ENCODE peak calls at places on chromosomes 11 and 22, in seven cellular contexts. K is upper lobe of left lung, F is Panc1, I is HCT116, Q is HepG2, S is K562, T is GM12878. C is an unnamed sample.

GRCh38 chr11:96341237-96342130 is 1.5 kb downstream of the MAML2 start:
- ATAC-seq in K (peak), F (peak), I (peak), Q (peak), S (peak), T (peak), C (peak)

GRCh38 chr11:14179126-14179820 is 179.7 kb downstream of the RRAS2 start:
- ATAC-seq in K (peak), F (no peak), I (no peak), Q (no peak), S (no peak), T (no peak), C (peak)

GRCh38 chr11:71525938-71526495 is 1.1 kb upstream of the KRTAP5-7 start:
- ATAC-seq in K (no peak), F (no peak), I (no peak), Q (peak), S (no peak), T (no peak), C (no peak)

GRCh38 chr11:113994077-113994954 is 19.4 kb downstream of the HTR3A start:
- ATAC-seq in K (peak), F (peak), I (peak), Q (peak), S (peak), T (peak), C (no peak)

GRCh38 chr11:477042-477715 is 27.1 kb downstream of the PTDSS2 start:
- ATAC-seq in K (no peak), F (no peak), I (no peak), Q (no peak), S (no peak), T (no peak), C (no peak)

GRCh38 chr11:455566-456147 is 5.6 kb downstream of the PTDSS2 start:
- ATAC-seq in K (no peak), F (no peak), I (no peak), Q (no peak), S (no peak), T (no peak), C (no peak)

GRCh38 chr11:74135516-74135840 is 35.3 kb downstream of the C2CD3 start:
- ATAC-seq in K (no peak), F (no peak), I (peak), Q (no peak), S (no peak), T (no peak), C (no peak)

GRCh38 chr11:127074151-127074761 is 73.7 kb upstream of the KIRREL3 start:
- ATAC-seq in K (peak), F (peak), I (no peak), Q (peak), S (peak), T (peak), C (no peak)

GRCh38 chr11:124716596-124716995 is 23.1 kb upstream of the NRGN start:
- ATAC-seq in K (no peak), F (no peak), I (no peak), Q (no peak), S (no peak), T (no peak), C (no peak)

GRCh38 chr22:19127329-19128008 is 3.6 kb upstream of the TSSK2 start:
- ATAC-seq in K (no peak), F (no peak), I (peak), Q (no peak), S (no peak), T (no peak), C (no peak)

GRCh38 chr11:25794804-25795203 is 537.1 kb upstream of the ANO3 start:
- ATAC-seq in K (peak), F (no peak), I (no peak), Q (peak), S (no peak), T (no peak), C (no peak)

GRCh38 chr11:64333556-64333955 is 6.4 kb upstream of the CCDC88B start:
- ATAC-seq in K (no peak), F (no peak), I (no peak), Q (no peak), S (no peak), T (no peak), C (no peak)

GRCh38 chr11:90250970-90251369 is 28.1 kb upstream of the CHORDC1 start:
- ATAC-seq in K (no peak), F (no peak), I (no peak), Q (peak), S (peak), T (peak), C (no peak)

GRCh38 chr11:60175860-60176275 is 7.0 kb downstream of the MS4A6A start:
- ATAC-seq in K (no peak), F (no peak), I (no peak), Q (no peak), S (no peak), T (peak), C (no peak)

GRCh38 chr11:63609536-63609935 is 4.7 kb downstream of the PLAAT3 start:
- ATAC-seq in K (no peak), F (no peak), I (no peak), Q (peak), S (no peak), T (no peak), C (no peak)

GRCh38 chr11:69138265-69138664 is 17.5 kb upstream of the SMIM38 start:
- ATAC-seq in K (peak), F (no peak), I (peak), Q (no peak), S (peak), T (no peak), C (no peak)

GRCh38 chr11:33970984-33971466 is 79.1 kb upstream of the LMO2 start:
- ATAC-seq in K (peak), F (peak), I (peak), Q (peak), S (peak), T (peak), C (peak)

GRCh38 chr11:62062223-62062861 is 61.5 kb upstream of the INCENP start:
- ATAC-seq in K (no peak), F (no peak), I (no peak), Q (no peak), S (peak), T (no peak), C (no peak)

GRCh38 chr22:40399661-40400060 is 29.3 kb downstream of the SGSM3 start:
- ATAC-seq in K (no peak), F (no peak), I (no peak), Q (no peak), S (no peak), T (peak), C (no peak)

GRCh38 chr22:30324008-30324730 is 2.6 kb downstream of the TBC1D10A start:
- ATAC-seq in K (peak), F (no peak), I (no peak), Q (no peak), S (no peak), T (no peak), C (no peak)

GRCh38 chr11:118321386-118322082 is 17.0 kb downstream of the CD3E start:
- ATAC-seq in K (peak), F (no peak), I (no peak), Q (peak), S (no peak), T (peak), C (no peak)

GRCh38 chr11:75011872-75012271 is 23.1 kb downstream of the NEU3 start:
- ATAC-seq in K (no peak), F (no peak), I (no peak), Q (no peak), S (no peak), T (no peak), C (no peak)

GRCh38 chr11:92332986-92333385 is 108.4 kb downstream of the FAT3 start:
- ATAC-seq in K (peak), F (no peak), I (no peak), Q (no peak), S (no peak), T (no peak), C (peak)

GRCh38 chr22:36541831-36542391 is 12.9 kb upstream of the EIF3D start:
- ATAC-seq in K (no peak), F (peak), I (peak), Q (no peak), S (peak), T (no peak), C (no peak)

GRCh38 chr22:30310881-30311771 is 15.6 kb downstream of the TBC1D10A start:
- ATAC-seq in K (peak), F (peak), I (peak), Q (peak), S (no peak), T (no peak), C (peak)

GRCh38 chr11:57779275-57779674 is 17.7 kb downstream of the CTNND1 start:
- ATAC-seq in K (peak), F (peak), I (peak), Q (peak), S (peak), T (peak), C (peak)

GRCh38 chr22:18091916-18092526 is 14.2 kb downstream of the PEX26 start:
- ATAC-seq in K (peak), F (peak), I (no peak), Q (peak), S (no peak), T (peak), C (peak)
- TF ChIP-seq POLR2AphosphoS5 in K (peak), F (no peak), I (no peak), Q (peak), S (no peak), T (no peak), C (peak)

GRCh38 chr11:41536001-41536568 is 76.6 kb upstream of the LRRC4C start:
- ATAC-seq in K (no peak), F (no peak), I (no peak), Q (no peak), S (no peak), T (no peak), C (no peak)
- TF ChIP-seq POLR2AphosphoS5 in K (no peak), F (no peak), I (no peak), Q (no peak), S (no peak), T (no peak), C (no peak)

GRCh38 chr22:31345331-31346254 is 553 bp downstream of the PATZ1 start:
- ATAC-seq in K (peak), F (peak), I (peak), Q (peak), S (peak), T (peak), C (peak)
- TF ChIP-seq POLR2AphosphoS5 in K (peak), F (peak), I (no peak), Q (no peak), S (peak), T (no peak), C (peak)

DNA sequence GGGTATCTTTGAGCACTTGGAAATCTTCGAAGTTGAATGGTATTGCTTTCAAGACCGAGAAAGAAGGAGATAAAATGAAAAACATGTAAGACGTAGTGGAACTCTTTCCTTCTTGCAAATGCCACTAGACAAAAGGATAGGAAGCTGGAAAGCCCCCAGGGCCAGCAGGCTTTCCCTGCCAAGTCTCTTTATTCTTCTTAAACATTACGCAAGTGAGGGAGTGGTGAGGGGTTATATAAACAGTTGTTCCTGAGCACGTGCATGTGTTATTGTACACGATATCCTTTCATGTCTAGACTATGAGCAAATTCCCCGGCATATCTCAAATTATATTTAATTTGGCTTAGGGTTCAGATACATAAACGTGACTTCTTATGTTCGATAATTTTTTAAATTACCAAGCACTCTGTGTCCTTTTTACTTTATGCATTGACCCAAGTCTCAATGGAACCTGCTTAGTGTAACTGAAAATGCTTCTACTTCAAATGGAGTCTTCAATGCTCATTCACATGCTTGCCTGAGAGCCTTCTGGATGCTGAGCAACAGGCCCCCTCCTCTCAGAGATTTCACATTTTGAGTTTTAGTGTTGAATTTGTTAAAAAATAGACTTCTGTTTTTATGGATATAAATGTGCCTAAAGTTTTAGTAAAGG is 59.0 kb downstream of the PPP2R1B start:
- ATAC-seq in K (peak), F (no peak), I (no peak), Q (no peak), S (no peak), T (no peak), C (peak)
- TF ChIP-seq POLR2AphosphoS5 in K (peak), F (no peak), I (no peak), Q (no peak), S (no peak), T (no peak), C (peak)

GRCh38 chr22:47593911-47594311 is 831.5 kb downstream of the TBC1D22A start:
- ATAC-seq in K (no peak), F (no peak), I (no peak), Q (no peak), S (no peak), T (no peak), C (no peak)
- TF ChIP-seq POLR2AphosphoS5 in K (no peak), F (no peak), I (no peak), Q (no peak), S (no peak), T (no peak), C (no peak)

DNA sequence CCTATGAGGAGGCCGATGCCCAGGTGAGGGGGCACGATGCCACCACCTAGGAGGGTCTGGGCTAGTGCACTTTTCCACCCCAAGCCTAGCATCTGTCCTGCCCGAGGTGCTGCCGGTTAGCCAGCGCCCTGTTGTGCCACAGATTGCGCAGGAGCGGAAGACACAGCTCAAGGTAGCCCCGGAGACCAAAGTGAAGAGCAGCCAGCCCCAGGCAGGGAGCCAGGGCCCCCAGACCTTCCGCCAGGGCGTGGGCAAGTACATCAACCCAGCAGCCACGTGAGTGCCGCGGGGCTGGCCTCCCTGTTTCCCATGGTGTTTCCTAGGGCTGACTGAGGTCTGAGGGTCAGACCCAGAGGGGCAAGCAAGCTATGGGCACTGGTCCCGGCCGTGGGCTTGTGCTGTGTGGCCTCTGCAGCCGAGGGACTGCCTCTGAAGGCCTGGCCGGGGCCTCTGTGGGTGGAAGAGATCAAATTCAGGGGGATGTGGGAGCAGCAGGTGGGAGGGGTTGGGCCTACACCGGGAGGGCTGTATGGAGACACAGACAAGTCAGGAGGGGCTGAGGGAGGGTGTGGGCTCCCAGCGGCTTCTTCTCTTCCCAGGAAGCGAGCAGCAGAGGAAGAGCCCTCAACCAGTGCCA is 29.1 kb downstream of the PPIL2 start:
- ATAC-seq in K (no peak), F (no peak), I (no peak), Q (no peak), S (no peak), T (no peak), C (no peak)
- TF ChIP-seq POLR2AphosphoS5 in K (no peak), F (no peak), I (no peak), Q (no peak), S (no peak), T (no peak), C (no peak)

DNA sequence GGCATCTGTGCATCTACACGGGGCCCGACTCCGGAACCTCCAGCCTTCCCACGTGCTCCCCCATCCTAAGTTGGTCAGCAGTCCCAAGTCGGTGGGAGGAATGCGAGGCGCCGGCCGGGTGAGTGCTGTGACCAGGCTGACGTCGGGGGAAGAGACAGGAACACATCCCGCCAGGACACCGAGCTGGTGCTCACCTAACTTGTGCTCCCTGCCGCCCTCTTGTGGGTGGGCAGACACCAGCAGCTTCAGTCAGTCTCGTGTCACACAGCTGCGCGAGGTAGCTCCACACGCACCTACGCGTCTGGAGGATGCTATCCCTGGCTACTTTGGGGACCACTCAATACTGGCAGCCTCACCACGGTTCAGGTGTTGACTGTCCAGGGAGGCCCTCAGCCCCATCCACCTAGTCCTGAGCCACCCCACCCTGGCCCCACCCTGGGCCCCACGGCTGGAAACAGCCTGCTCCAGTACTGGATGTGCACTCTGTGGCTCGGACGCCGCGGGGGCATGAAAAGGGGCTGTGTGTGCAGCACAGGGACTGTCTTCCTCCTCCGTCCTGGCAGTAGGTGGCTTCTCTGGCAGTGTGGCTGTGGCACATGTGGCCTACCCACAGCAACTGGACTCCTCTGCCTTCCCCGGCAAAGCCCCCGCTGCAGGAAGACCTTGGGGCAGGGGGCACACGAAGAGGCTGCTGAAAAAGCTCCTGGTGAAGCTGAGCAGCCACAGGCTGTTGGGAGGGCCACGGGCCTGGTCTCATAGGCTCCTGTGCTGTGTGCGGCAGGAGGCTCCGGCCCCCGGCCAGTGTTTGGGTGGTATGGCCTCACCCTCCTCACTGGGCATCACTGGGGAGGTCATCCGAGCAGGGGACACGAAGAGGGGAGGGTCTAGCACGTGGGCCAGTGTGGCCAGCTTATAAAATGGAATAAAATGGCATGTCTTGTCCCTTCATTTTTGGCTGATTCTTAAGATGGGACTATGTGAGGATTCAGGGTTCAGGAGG is 11.2 kb upstream of the BID start:
- ATAC-seq in K (peak), F (peak), I (peak), Q (peak), S (peak), T (peak), C (peak)
- TF ChIP-seq POLR2AphosphoS5 in K (no peak), F (no peak), I (no peak), Q (no peak), S (no peak), T (peak), C (no peak)

C was measured in gastroesophageal sphincter.